ENCODE peak calls at places on chromosomes 6 and 20, in eight cellular contexts. G is fibroblast of lung, B is PC-3, I is GM23338, P is HepG2, W is PC-9, H is neural progenitor cell, J is astrocyte. A is an unnamed sample.

GRCh38 chr6:45366534-45366933 is 11.2 kb downstream of the SUPT3H start:
- DNase-seq in P (no peak), H (no peak), G (no peak), I (no peak), B (no peak), W (no peak), J (no peak), A (no peak)

GRCh38 chr6:140175486-140175885 is 801.0 kb upstream of the CITED2 start:
- DNase-seq in B (peak; percentile 2), H (no peak), W (no peak), G (no peak), J (no peak), I (no peak), P (no peak), A (no peak)

GRCh38 chr6:33082702-33083101 is 6.9 kb downstream of the HLA-DPB1 start:
- DNase-seq in I (peak; percentile 87), H (peak; percentile 81), W (no peak), P (peak; percentile 55), G (peak; percentile 10), B (peak; percentile 12), J (no peak), A (no peak)

GRCh38 chr20:49385471-49385870 is 97.0 kb downstream of the KCNB1 start:
- DNase-seq in W (peak; percentile 11), B (peak; percentile 59), I (peak; percentile 80), P (peak; percentile 52), H (peak; percentile 71), G (peak; percentile 17), J (peak; percentile 3), A (peak; percentile 33)

GRCh38 chr20:21103582-21104465 is 2.3 kb downstream of the LINC00237 start:
- DNase-seq in G (no peak), W (no peak), H (peak; percentile 52), P (no peak), J (no peak), I (peak; percentile 65), B (no peak), A (no peak)

GRCh38 chr6:132498638-132499037 is 14.3 kb downstream of the STX7 start:
- DNase-seq in J (no peak), G (no peak), W (no peak), B (no peak), P (no peak), H (no peak), I (no peak), A (no peak)

GRCh38 chr6:157268835-157269234 is 54.5 kb downstream of the TMEM242 start:
- DNase-seq in B (no peak), I (no peak), G (no peak), J (no peak), P (no peak), H (no peak), W (no peak), A (no peak)

GRCh38 chr6:99746261-99746895 is 139.7 kb downstream of the PRDM13 start:
- DNase-seq in I (peak; percentile 79), B (peak; percentile 75), J (peak; percentile 36), H (peak; percentile 72), P (peak; percentile 48), W (peak; percentile 47), G (peak; percentile 65), A (peak; percentile 61)

GRCh38 chr20:24378651-24379050 is 90.8 kb upstream of the SYNDIG1 start:
- DNase-seq in J (no peak), W (no peak), H (no peak), B (no peak), P (no peak), I (no peak), G (no peak), A (no peak)

GRCh38 chr6:106751501-106752252 is 122.3 kb downstream of the QRSL1 start:
- DNase-seq in W (peak; percentile 85), B (peak; percentile 95), J (peak; percentile 4), G (peak; percentile 16), P (no peak), I (no peak), H (no peak), A (peak; percentile 100)

GRCh38 chr20:13851279-13851678 is 66.5 kb downstream of the NDUFAF5 start:
- DNase-seq in W (no peak), I (no peak), J (no peak), G (no peak), H (no peak), P (no peak), B (no peak), A (no peak)

GRCh38 chr6:10837009-10837691 is 1.2 kb downstream of the MAK start:
- DNase-seq in W (peak; percentile 41), B (peak; percentile 28), G (peak; percentile 7), P (no peak), I (peak; percentile 65), H (peak; percentile 86), J (no peak), A (peak; percentile 10)
- TF ChIP-seq EZH2 in W (no peak), B (no peak), G (no peak), P (peak; percentile 81), I (no peak), H (no peak), J (no peak), A (no peak)

DNA sequence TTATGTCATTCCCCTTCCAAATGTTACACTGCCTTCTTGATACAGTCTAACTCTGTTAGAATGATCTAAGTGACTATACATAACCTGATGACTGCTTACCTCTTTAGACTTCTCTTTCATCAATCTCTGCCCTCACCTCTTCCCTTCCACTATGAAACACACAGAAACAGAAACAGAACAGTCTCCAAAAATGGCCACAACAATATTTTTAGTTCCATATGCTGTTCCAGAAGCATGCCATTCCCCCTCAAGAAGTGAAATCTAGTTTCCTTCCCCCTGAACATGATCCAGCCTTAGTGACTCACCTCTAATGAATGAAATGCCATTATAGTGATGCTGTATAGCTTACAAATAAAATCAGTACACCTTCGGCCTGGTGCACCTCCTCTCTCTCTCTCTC is 229.3 kb upstream of the TENT5A start:
- DNase-seq in I (no peak), B (peak; percentile 83), H (no peak), W (no peak), P (no peak), G (peak; percentile 90), J (peak; percentile 85), A (peak; percentile 63)
- H3K4me2 ChIP-seq in I (no peak overlapping the region), B (peak overlapping the region; percentile 61), H (no peak overlapping the region), W (peak overlapping the region; percentile 53), P (no peak overlapping the region), G (peak overlapping the region; percentile 82), J (peak overlapping the region; percentile 65), A (peak overlapping the region; percentile 66)

DNA sequence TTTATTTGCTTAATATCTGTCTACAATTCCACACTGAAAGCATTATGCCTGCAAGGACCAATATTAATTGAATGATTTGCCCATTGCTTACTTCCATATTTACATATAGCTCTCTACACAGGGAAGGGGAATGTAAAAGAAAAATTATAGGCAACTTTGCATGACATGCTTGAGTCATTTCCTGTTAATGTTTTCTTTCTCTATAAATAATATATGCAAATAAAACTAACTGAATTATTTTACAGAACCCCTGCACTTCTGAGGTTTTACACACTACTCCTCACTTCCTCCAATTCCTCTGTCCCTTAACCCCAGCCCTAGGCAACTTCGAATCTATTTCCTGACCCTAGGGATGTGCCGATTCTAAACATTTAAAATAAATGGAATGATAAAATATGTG is 298.7 kb upstream of the BMP2 start:
- DNase-seq in B (peak; percentile 63), G (no peak), I (no peak), P (no peak), W (no peak), H (no peak), J (no peak), A (no peak)
- H3K27me3 ChIP-seq in B (no peaks in the 10 kb centered on the region), G (no peaks in the 10 kb centered on the region), I (no peaks in the 10 kb centered on the region), P (no peaks in the 10 kb centered on the region), W (no peaks in the 10 kb centered on the region), H (no peaks in the 10 kb centered on the region), J (no peaks in the 10 kb centered on the region), A (no peaks in the 10 kb centered on the region)

GRCh38 chr20:63295422-63295821 is 2.4 kb downstream of the COL20A1 start:
- DNase-seq in H (no peak), I (no peak), G (no peak), P (no peak), B (no peak), J (no peak), W (no peak), A (no peak)

GRCh38 chr20:63294536-63294900 is 1.5 kb downstream of the COL20A1 start:
- DNase-seq in I (no peak), W (no peak), G (no peak), J (no peak), B (no peak), H (no peak), P (no peak), A (no peak)

GRCh38 chr20:63295018-63295417 is 2.0 kb downstream of the COL20A1 start:
- DNase-seq in W (no peak), P (no peak), G (no peak), J (no peak), B (no peak), H (no peak), I (no peak), A (no peak)

GRCh38 chr20:63296411-63297299 is 3.7 kb downstream of the COL20A1 start:
- DNase-seq in J (no peak), P (no peak), B (no peak), W (no peak), G (no peak), H (peak; percentile 45), I (no peak), A (no peak)

GRCh38 chr20:63295846-63296245 is 2.9 kb downstream of the COL20A1 start:
- DNase-seq in I (peak; percentile 48), B (no peak), H (peak; percentile 36), W (no peak), P (no peak), J (no peak), G (no peak), A (no peak)
- TF ChIP-seq EZH2 in I (no peak), B (no peak), H (no peak), W (no peak), P (no peak), J (peak; percentile 24), G (no peak), A (no peak)

DNA sequence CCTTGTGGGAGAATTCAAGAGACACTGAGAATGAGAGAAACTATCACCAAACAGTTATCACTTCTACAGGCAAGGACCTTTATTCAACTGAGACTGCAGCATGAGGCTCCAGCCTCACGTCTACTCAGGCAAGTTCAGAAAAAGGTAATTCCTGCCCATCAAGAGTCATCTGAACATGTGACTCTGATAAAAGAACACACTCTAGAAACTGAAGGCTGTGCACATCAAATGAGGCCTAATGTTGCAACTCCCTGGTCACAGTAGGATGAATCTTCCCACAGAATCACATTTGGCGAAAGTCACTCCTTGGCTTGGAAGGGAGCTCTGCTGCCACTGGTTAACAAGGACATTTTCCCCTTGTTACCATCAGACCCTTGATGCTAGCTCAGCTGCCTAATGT is 71.2 kb upstream of the EMILIN3 start:
- DNase-seq in H (no peak), G (no peak), J (no peak), B (no peak), W (no peak), I (no peak), P (no peak), A (peak; percentile 5)
- H3K4me2 ChIP-seq in H (no peak overlapping the region), G (no peak overlapping the region), J (no peak overlapping the region), B (no peak overlapping the region), W (no peak overlapping the region), I (no peak overlapping the region), P (no peak overlapping the region), A (no peak overlapping the region)